ENCODE peak calls at places on chromosomes 2 and 18, in four cellular contexts. E is aorta, O is fibroblast of lung, R is A549. P is an unnamed sample. For H3K4me1, the result is how much of the 10 kb centered on the place peaks cover.

GRCh38 chr2:24493713-24494112 is 2.7 kb downstream of the NCOA1 start:
- DNase-seq in E (no peak), O (peak), R (no peak), P (no peak)

GRCh38 chr18:56065101-56065500 is 477.1 kb upstream of the TCF4 start:
- DNase-seq in E (no peak), O (no peak), R (no peak), P (no peak)

GRCh38 chr2:199659207-199659606 is 191.8 kb downstream of the FTCDNL1 start:
- DNase-seq in O (peak), E (peak), R (no peak), P (peak)

GRCh38 chr18:62486290-62486964 is 36.4 kb upstream of the ZCCHC2 start:
- DNase-seq in R (peak), O (no peak), E (no peak), P (no peak)

GRCh38 chr2:45184606-45185005 is 175.4 kb upstream of the SIX2 start:
- DNase-seq in E (no peak), R (no peak), O (peak), P (no peak)

GRCh38 chr18:74281639-74282358 is 10.0 kb downstream of the CYB5A start:
- DNase-seq in R (no peak), O (peak), E (no peak), P (no peak)

GRCh38 chr18:74544898-74545297 is 10.6 kb downstream of the CNDP1 start:
- DNase-seq in E (no peak), O (no peak), R (no peak), P (no peak)

GRCh38 chr2:217994776-217995274 is 8.0 kb downstream of the TNS1 start:
- DNase-seq in O (peak), R (peak), E (no peak), P (no peak)

GRCh38 chr2:138267161-138267901 is 234.2 kb upstream of the SPOPL start:
- DNase-seq in R (no peak), O (peak), E (no peak), P (no peak)

GRCh38 chr2:127437781-127438726 is 19.8 kb downstream of the PROC start:
- DNase-seq in R (no peak), O (no peak), E (no peak), P (no peak)

GRCh38 chr2:235573331-235574221 is 79.7 kb downstream of the AGAP1 start:
- DNase-seq in R (no peak), O (no peak), E (no peak), P (peak)

GRCh38 chr18:46721331-46721730 is 35.5 kb downstream of the ST8SIA5 start:
- DNase-seq in R (no peak), O (no peak), E (no peak), P (no peak)

GRCh38 chr2:38702413-38702812 is 36.5 kb downstream of the GALM start:
- DNase-seq in R (peak), E (no peak), O (peak), P (no peak)

GRCh38 chr18:61635901-61636528 is 256.8 kb downstream of the RNF152 start:
- DNase-seq in O (peak), R (peak), E (peak), P (peak)

GRCh38 chr18:45342653-45343052 is 272.6 kb upstream of the SLC14A2 start:
- DNase-seq in E (no peak), R (no peak), O (no peak), P (no peak)

GRCh38 chr2:72921088-72921851 is 4.0 kb downstream of the EMX1 start:
- DNase-seq in E (no peak), R (no peak), O (no peak), P (no peak)
- H3K4me1 ChIP-seq in E (under half), R (under half), O (under half), P (under half)

GRCh38 chr2:197423307-197423706 is 11.5 kb downstream of the SF3B1 start:
- DNase-seq in R (no peak), E (no peak), O (no peak), P (no peak)

GRCh38 chr2:197427986-197428385 is 6.8 kb downstream of the SF3B1 start:
- DNase-seq in O (no peak), E (no peak), R (no peak), P (no peak)

GRCh38 chr2:197425550-197425949 is 9.3 kb downstream of the SF3B1 start:
- DNase-seq in O (no peak), R (no peak), E (no peak), P (no peak)

GRCh38 chr2:197427204-197427603 is 7.6 kb downstream of the SF3B1 start:
- DNase-seq in R (no peak), E (no peak), O (no peak), P (no peak)

DNA sequence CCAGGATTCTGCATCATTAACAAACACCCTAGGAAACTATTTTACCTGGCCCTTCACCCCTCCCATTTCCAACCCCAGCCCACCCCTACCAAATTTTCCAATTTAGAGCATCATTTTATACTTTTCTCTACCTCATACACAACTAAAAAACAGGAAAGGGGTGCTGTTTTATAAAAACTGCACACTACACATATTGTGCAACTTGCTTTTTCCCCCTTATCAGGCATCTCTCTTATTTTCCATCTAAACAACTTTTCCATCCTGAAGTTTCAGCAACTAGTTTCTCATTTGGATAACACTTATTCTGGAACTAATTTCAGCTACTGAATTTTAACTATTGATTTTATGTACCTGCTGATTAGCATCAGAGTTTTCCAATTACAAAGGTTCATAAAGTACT is 8.1 kb downstream of the SF3B1 start:
- DNase-seq in R (no peak), O (no peak), E (no peak), P (no peak)
- H3K4me1 ChIP-seq in R (under half), O (under half), E (under half), P (under half)

GRCh38 chr2:105384861-105385260 is 14.0 kb downstream of the FHL2 start:
- DNase-seq in E (no peak), R (no peak), O (no peak), P (no peak)

GRCh38 chr2:105382177-105382576 is 16.7 kb downstream of the FHL2 start:
- DNase-seq in E (no peak), R (no peak), O (no peak), P (no peak)

GRCh38 chr2:105383456-105383855 is 15.4 kb downstream of the FHL2 start:
- DNase-seq in R (no peak), O (no peak), E (no peak), P (no peak)

GRCh38 chr2:105385703-105386540 is 12.9 kb downstream of the FHL2 start:
- DNase-seq in R (no peak), O (no peak), E (no peak), P (no peak)

GRCh38 chr2:105384216-105384615 is 14.6 kb downstream of the FHL2 start:
- DNase-seq in O (no peak), E (no peak), R (no peak), P (no peak)
- H3K4me1 ChIP-seq in O (under half), E (under half), R (under half), P (under half)

DNA sequence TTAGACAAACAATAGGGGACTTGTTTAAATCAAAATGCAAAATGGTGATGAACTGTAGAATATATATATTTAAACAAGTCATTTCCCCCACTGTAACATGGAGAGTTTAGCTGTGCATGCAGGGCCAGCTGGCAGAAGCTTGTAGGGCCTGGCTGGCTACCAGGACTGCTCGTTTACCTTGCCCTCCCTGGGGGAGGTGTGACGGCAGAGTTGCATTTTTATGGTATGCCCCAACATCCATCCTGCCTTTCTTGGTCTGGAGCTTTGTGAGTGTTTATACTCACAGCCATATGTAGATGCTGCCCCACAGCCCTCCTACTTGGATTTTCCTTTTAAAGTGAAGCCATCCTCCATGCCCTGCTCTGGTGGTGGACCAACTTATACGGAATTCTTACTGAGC is 101.8 kb upstream of the ZFP36L2 start:
- DNase-seq in R (no peak), O (peak), E (no peak), P (peak)
- H3K4me1 ChIP-seq in R (under half), O (under half), E (under half), P (half or more)

P was measured in BE2C.